ENCODE peak calls at places on chromosomes 3 and 15, in seven cellular contexts. Y is right lobe of liver, O is testis, X is heart left ventricle, K is body of pancreas, H is A549, J is sigmoid colon. I is an unnamed sample.
A peak's percentile ranks its signal among the peaks of the same experiment; 100 is the strongest.

GRCh38 chr3:57910988-57911387 is 97.2 kb upstream of the FLNB start:
- DNase-seq in Y (no peak), O (peak; percentile 53), X (no peak), K (peak; percentile 27), H (peak; percentile 41), J (no peak), I (peak; percentile 23)

GRCh38 chr15:37105795-37106333 is 5.5 kb upstream of the MEIS2 start:
- DNase-seq in Y (no peak), O (no peak), X (no peak), K (no peak), H (no peak), J (no peak), I (no peak)

GRCh38 chr3:168086541-168087260 is 9.0 kb downstream of the GOLIM4 start:
- DNase-seq in Y (no peak), O (no peak), X (no peak), K (no peak), H (no peak), J (no peak), I (no peak)

GRCh38 chr15:87566236-87566635 is 690.3 kb downstream of the NTRK3 start:
- DNase-seq in Y (no peak), O (no peak), X (no peak), K (no peak), H (no peak), J (no peak), I (no peak)

GRCh38 chr3:64099316-64099715 is 76.0 kb upstream of the PSMD6 start:
- DNase-seq in Y (no peak), O (no peak), X (no peak), K (no peak), H (no peak), J (no peak), I (no peak)

GRCh38 chr3:56704706-56705105 is 21.6 kb upstream of the TASOR start:
- DNase-seq in Y (no peak), O (no peak), X (no peak), K (no peak), H (no peak), J (no peak), I (no peak)

GRCh38 chr3:42704136-42704841 is 1.7 kb upstream of the HHATL start:
- DNase-seq in Y (no peak), O (no peak), X (no peak), K (no peak), H (no peak), J (no peak), I (no peak)

GRCh38 chr3:185656321-185656840 is 70.3 kb downstream of the SENP2 start:
- DNase-seq in Y (no peak), O (peak; percentile 73), X (peak; percentile 33), K (peak; percentile 27), H (no peak), J (peak; percentile 88), I (peak; percentile 90)

GRCh38 chr15:88794001-88794400 is 9.2 kb upstream of the ACAN start:
- DNase-seq in Y (no peak), O (no peak), X (no peak), K (no peak), H (no peak), J (no peak), I (no peak)

GRCh38 chr3:177358968-177359600 is 161.8 kb upstream of the TBL1XR1 start:
- DNase-seq in Y (peak; percentile 43), O (peak; percentile 40), X (peak; percentile 44), K (peak; percentile 46), H (peak; percentile 78), J (peak; percentile 75), I (peak; percentile 66)

GRCh38 chr15:63389902-63390301 is 8.3 kb upstream of the CA12 start:
- DNase-seq in Y (peak; percentile 75), O (no peak), X (no peak), K (peak; percentile 99), H (no peak), J (no peak), I (no peak)

GRCh38 chr3:99170867-99171517 is 269.5 kb upstream of the DCBLD2 start:
- DNase-seq in Y (no peak), O (no peak), X (no peak), K (no peak), H (no peak), J (no peak), I (no peak)

GRCh38 chr3:179321585-179322322 is 1.1 kb upstream of the ZNF639 start:
- DNase-seq in Y (no peak), O (peak; percentile 58), X (no peak), K (peak; percentile 50), H (peak; percentile 48), J (no peak), I (no peak)

GRCh38 chr3:129984124-129984523 is 9.6 kb downstream of the TRH start:
- DNase-seq in Y (no peak), O (no peak), X (no peak), K (no peak), H (no peak), J (no peak), I (no peak)

GRCh38 chr3:42970557-42970956 is 8.6 kb upstream of the GASK1A start:
- DNase-seq in Y (no peak), O (no peak), X (no peak), K (no peak), H (no peak), J (no peak), I (no peak)

DNA sequence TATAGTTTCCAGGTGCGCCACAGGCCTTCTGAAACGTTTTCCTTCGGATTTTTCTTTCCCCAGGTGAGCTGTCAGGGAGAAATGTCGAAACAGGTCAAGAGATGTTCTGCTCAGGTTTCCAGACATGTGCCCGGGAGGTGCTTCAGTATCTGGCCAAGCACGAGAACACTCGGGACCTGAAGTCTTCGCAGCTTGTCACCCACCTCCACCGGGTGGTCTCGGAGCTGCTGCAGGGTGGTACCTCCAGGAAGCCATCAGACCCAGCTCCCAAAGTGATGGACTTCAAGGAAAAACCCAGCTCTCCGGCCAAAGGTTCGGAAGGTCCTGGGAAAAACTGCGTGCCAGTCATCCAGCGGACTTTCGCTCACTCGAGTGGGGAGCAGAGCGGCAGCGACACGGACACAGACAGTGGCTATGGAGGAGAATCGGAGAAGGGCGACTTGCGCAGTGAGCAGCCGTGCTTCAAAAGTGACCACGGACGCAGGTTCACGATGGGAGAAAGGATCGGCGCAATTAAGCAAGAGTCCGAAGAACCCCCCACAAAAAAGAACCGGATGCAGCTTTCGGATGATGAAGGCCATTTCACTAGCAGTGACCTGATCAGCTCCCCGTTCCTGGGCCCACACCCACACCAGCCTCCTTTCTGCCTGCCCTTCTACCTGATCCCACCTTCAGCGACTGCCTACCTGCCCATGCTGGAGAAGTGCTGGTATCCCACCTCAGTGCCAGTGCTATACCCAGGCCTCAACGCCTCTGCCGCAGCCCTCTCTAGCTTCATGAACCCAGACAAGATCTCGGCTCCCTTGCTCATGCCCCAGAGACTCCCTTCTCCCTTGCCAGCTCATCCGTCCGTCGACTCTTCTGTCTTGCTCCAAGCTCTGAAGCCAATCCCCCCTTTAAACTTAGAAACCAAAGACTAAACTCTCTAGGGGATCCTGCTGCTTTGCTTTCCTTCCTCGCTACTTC is 3.8 kb downstream of the BHLHE40 start:
- DNase-seq in Y (peak; percentile 48), O (no peak), X (no peak), K (peak; percentile 35), H (peak; percentile 47), J (no peak), I (peak; percentile 50)
- TF ChIP-seq POLR2A in Y (peak; percentile 14), O (no peak), X (no peak), K (no peak), H (no peak), J (no peak), I (peak; percentile 34)

GRCh38 chr3:5185093-5185673 is 2.3 kb upstream of the EDEM1 start:
- DNase-seq in Y (no peak), O (no peak), X (no peak), K (no peak), H (no peak), J (no peak), I (no peak)

GRCh38 chr3:5187152-5187919 is at the start of gene EDEM1:
- DNase-seq in Y (peak; percentile 98), O (peak; percentile 94), X (peak; percentile 96), K (peak; percentile 95), H (peak; percentile 95), J (peak; percentile 97), I (peak; percentile 96)

GRCh38 chr3:5186854-5187151 is 704 bp upstream of the EDEM1 start:
- DNase-seq in Y (no peak), O (peak; percentile 29), X (no peak), K (peak; percentile 18), H (no peak), J (no peak), I (peak; percentile 31)

GRCh38 chr3:5187920-5188418 is 462 bp downstream of the EDEM1 start:
- DNase-seq in Y (peak; percentile 58), O (peak; percentile 35), X (peak; percentile 37), K (peak; percentile 41), H (peak; percentile 38), J (peak; percentile 74), I (peak; percentile 54)

DNA sequence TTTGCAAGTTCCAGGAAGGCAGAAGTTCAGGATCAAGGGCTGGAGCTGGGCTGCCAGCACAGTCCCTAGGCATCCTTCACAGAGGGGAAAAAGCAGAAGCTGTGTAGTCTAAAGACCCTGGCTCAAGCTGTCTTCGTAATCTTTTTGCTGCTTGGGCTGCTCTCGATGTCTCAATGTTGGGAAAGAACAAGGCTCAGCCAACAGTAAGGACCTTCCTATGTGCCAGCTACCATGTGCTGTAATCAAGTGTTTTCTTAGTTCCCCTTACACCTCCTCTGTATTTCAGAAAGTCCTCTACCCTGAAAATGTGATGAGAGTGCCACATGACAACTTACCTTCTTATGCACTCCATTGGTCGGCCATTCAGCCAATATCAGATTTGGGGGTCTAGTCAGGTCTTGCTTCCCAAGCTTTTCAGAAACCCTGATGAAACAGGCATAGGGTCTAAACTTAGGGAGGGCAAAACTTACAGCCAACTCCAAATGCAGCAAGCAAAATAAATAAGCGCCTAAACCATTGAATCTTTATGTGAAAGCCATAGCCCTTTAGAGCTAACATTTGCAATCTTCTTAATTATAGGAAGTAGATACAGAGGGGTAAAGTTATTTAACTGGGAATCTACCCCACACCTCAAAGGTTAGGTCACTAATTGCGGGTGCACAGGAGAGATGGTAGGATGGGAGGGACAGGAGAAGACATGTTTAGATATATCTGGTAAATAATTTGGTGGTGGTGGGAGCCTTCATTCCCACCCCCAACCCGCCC is 1.2 kb upstream of the EDEM1 start:
- DNase-seq in Y (no peak), O (no peak), X (no peak), K (peak; percentile 10), H (no peak), J (no peak), I (peak; percentile 36)
- TF ChIP-seq POLR2A in Y (no peak), O (no peak), X (no peak), K (no peak), H (no peak), J (no peak), I (no peak)

GRCh38 chr15:84734794-84735479 is 13.5 kb upstream of the ZNF592 start:
- DNase-seq in Y (no peak), O (peak; percentile 36), X (peak; percentile 32), K (peak; percentile 75), H (peak; percentile 93), J (peak; percentile 70), I (peak; percentile 73)
- TF ChIP-seq POLR2A in Y (no peak), O (no peak), X (no peak), K (no peak), H (peak; percentile 35), J (no peak), I (peak; percentile 58)

DNA sequence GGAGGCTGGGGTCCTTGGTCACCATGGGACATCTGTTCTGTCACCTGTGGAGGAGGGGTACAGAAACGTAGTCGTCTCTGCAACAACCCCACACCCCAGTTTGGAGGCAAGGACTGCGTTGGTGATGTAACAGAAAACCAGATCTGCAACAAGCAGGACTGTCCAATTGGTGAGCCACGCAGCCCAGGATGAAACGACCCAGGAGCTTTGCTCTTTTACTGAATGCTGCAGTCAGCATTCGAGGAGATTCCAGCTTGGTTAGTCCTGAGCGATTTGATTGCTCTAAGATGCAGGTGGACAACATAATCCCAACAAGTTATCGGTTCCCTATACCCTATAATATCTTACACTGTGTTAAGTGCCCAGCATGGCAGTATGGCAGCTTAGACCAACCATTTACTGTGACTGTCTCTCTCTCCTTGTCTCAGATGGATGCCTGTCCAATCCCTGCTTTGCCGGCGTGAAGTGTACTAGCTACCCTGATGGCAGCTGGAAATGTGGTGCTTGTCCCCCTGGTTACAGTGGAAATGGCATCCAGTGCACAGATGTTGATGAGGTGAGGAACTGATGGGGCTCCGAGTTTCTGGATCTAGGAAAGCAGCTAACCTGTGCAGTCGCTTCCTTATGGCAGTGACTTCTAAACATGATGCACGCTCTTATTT is 7.8 kb downstream of the THBS1 start:
- DNase-seq in Y (no peak), O (no peak), X (no peak), K (no peak), H (no peak), J (no peak), I (no peak)
- TF ChIP-seq POLR2A in Y (no peak), O (no peak), X (no peak), K (no peak), H (no peak), J (no peak), I (no peak)